ENCODE peak calls at places on chromosome X, in eight cellular contexts. X is tibial nerve, C is A549, T is HepG2, R is K562, D is esophagus muscularis mucosa, L is upper lobe of left lung, H is sigmoid colon. Q is an unnamed sample.

GRCh38 chrX:29627833-29628232 is 587.5 kb upstream of the MAGEB2 start:
- DNase-seq in X (no peak), L (no peak), T (no peak), C (no peak), H (no peak), D (no peak), R (no peak), Q (no peak)

GRCh38 chrX:68732906-68733493 is 85.5 kb downstream of the STARD8 start:
- DNase-seq in X (peak), L (peak), H (peak), D (no peak), T (peak), R (peak), C (peak), Q (peak)

GRCh38 chrX:68571292-68572256 is 72.7 kb downstream of the YIPF6 start:
- DNase-seq in C (peak), H (no peak), X (no peak), T (no peak), D (no peak), L (no peak), R (peak), Q (no peak)

GRCh38 chrX:1464282-1465131 is 11.8 kb upstream of the ASMTL start:
- DNase-seq in C (no peak), H (peak), X (no peak), L (no peak), R (no peak), D (peak), T (no peak), Q (no peak)

GRCh38 chrX:19875051-19875432 is 12.4 kb downstream of the SH3KBP1 start:
- DNase-seq in X (peak), R (no peak), H (no peak), L (no peak), T (no peak), C (no peak), D (no peak), Q (no peak)

GRCh38 chrX:149453030-149453429 is 52.1 kb downstream of the IDS start:
- DNase-seq in T (no peak), H (no peak), D (no peak), L (no peak), R (peak), C (peak), X (no peak), Q (no peak)

GRCh38 chrX:57902633-57903032 is 7.6 kb downstream of the ZXDA start:
- DNase-seq in D (no peak), C (no peak), X (no peak), T (no peak), L (no peak), R (no peak), H (no peak), Q (no peak)

GRCh38 chrX:1528884-1529203 is 8.1 kb downstream of the P2RY8 start:
- DNase-seq in X (no peak), R (no peak), D (no peak), L (no peak), C (no peak), H (no peak), T (no peak), Q (no peak)

GRCh38 chrX:153970398-153971123 is 1.1 kb downstream of the HCFC1 start:
- DNase-seq in D (no peak), L (peak), C (peak), H (peak), X (peak), R (peak), T (peak), Q (peak)

GRCh38 chrX:47564438-47565085 is 3.6 kb downstream of the ARAF start:
- DNase-seq in L (no peak), D (no peak), X (no peak), C (no peak), H (no peak), T (no peak), R (no peak), Q (no peak)

GRCh38 chrX:149540133-149540620 is 635 bp upstream of the EOLA1 start:
- DNase-seq in H (peak), L (peak), R (peak), X (peak), T (peak), D (peak), C (peak), Q (peak)

GRCh38 chrX:15107367-15107988 is 162.4 kb downstream of the ASB9 start:
- DNase-seq in C (peak), H (no peak), D (no peak), R (no peak), X (no peak), T (no peak), L (no peak), Q (no peak)

GRCh38 chrX:10120828-10121227 is 35.9 kb upstream of the CLCN4 start:
- DNase-seq in H (no peak), C (no peak), X (no peak), R (no peak), T (no peak), L (no peak), D (no peak), Q (no peak)

GRCh38 chrX:32877592-32877991 is 333.8 kb downstream of the DMD start:
- DNase-seq in L (no peak), H (no peak), T (no peak), C (no peak), R (no peak), D (no peak), X (no peak), Q (no peak)

GRCh38 chrX:153667281-153667831 is 6.3 kb downstream of the PNCK start:
- DNase-seq in X (no peak), R (no peak), L (no peak), T (no peak), C (no peak), H (peak), D (no peak), Q (no peak)

GRCh38 chrX:109440475-109440874 is 41.4 kb downstream of the GUCY2F start:
- DNase-seq in D (no peak), X (no peak), L (no peak), R (no peak), C (no peak), H (no peak), T (no peak), Q (no peak)

GRCh38 chrX:139881130-139881529 is 51.7 kb downstream of the ATP11C start:
- DNase-seq in X (no peak), T (no peak), C (no peak), L (no peak), H (no peak), D (no peak), R (no peak), Q (no peak)

GRCh38 chrX:134542485-134542884 is 82.5 kb downstream of the HPRT1 start:
- DNase-seq in R (no peak), D (no peak), T (no peak), X (no peak), H (no peak), L (no peak), C (peak), Q (peak)

GRCh38 chrX:139642241-139642927 is 65.6 kb downstream of the MCF2 start:
- DNase-seq in X (no peak), H (no peak), L (no peak), T (no peak), D (no peak), C (no peak), R (no peak), Q (no peak)

GRCh38 chrX:43581167-43581566 is 74.9 kb upstream of the MAOA start:
- DNase-seq in D (no peak), C (no peak), L (no peak), R (no peak), H (no peak), T (no peak), X (no peak), Q (no peak)

GRCh38 chrX:3550160-3550765 is 163.2 kb downstream of the PRKX start:
- DNase-seq in X (no peak), D (no peak), R (peak), T (no peak), L (no peak), H (no peak), C (peak), Q (no peak)

DNA sequence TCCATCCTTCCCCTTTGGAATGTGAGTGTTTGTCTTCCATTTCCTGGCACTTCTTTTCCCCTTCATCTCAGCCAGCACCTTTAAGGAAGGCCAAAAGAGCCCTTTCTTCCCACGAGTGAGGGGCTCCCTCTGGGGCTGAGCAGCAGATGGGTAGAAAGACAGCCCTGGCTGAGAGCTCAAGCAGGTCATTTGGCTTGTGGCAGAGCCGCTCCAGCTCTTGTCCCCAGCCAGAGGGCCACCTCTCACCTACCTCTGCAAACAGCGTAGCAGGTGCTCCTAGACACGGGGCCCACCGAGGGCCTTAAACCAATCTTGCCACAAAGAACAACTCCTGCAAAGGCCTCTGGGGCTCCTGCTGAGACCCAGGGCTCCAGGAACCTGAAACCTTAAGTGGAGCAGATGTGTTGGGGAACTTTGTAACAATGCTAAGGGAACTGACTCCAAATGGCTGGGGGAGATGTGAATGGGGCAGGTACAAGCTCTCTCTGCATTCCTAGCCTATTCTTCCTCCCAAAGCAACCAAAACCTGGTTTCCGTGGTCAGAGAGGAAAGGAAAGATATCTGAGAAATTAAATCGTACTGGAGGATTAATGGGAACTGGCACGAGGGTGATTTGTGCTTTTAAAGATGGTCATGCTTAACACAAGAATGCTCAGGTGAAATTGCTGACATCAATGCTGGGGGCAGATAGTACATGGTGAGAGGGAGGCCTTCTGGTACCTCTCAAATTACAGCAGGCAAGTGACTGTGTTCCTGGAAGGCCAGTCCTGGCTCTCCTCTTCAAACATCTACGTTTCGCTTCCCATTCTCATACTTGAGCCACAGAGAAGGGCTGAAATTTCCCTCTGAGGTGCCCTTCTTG is 27.0 kb downstream of the TFDP3 start:
- DNase-seq in X (no peak), D (no peak), H (no peak), T (no peak), L (no peak), R (no peak), C (no peak), Q (no peak)
- TF ChIP-seq EP300 in X (no peak), D (no peak), H (no peak), T (no peak), L (no peak), R (no peak), C (no peak), Q (no peak)

GRCh38 chrX:130173190-130173895 is 1.6 kb downstream of the RAB33A start:
- DNase-seq in X (peak), R (peak), D (no peak), T (no peak), C (no peak), H (peak), L (no peak), Q (no peak)
- TF ChIP-seq EP300 in X (no peak), R (peak), D (no peak), T (no peak), C (no peak), H (no peak), L (no peak), Q (no peak)

DNA sequence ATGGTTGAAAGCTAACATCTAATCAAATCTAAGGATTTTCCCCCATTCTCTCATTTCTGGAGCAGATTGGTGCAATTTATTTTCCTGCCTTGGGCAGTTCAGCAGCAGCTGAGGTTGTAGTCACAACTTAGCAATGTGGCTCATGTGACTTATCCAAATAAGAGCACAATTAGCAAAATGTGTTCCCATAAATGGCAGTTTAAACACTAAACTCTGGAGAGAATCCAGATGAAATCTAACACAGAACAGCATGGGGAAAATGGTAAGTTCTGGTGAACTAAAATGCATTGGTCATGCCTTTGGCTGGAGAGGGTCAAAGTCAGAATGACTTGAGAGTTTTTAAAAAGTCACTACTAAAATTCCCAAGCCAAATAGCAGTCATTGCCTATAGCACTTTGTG is 422.6 kb upstream of the DIPK2B start:
- DNase-seq in D (no peak), H (no peak), X (no peak), C (peak), R (no peak), T (no peak), L (no peak), Q (no peak)
- TF ChIP-seq EP300 in D (no peak), H (no peak), X (peak), C (no peak), R (no peak), T (no peak), L (no peak), Q (no peak)

DNA sequence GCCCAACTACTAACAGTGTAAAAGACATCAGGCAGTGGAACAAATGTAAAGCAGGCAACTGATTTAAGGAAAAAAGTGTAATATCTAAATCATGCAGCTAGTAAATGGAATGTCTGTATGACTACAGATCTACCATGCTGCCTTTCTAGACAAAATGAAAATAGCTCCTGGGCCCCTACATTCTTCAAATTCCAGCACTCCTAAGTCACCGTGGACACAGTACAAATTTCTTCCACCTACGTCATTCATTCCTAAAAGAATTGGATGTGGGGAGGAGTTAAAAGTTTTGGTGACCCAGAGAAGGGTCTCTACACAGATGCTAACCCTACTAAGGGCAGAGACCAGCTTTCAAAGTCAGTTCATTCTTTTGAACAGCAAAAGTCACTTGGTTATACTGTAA is 137.2 kb upstream of the ARHGEF9 start:
- DNase-seq in T (no peak), R (no peak), D (no peak), H (no peak), C (peak), L (no peak), X (no peak), Q (no peak)
- TF ChIP-seq EP300 in T (no peak), R (no peak), D (no peak), H (no peak), C (no peak), L (no peak), X (no peak), Q (no peak)

GRCh38 chrX:112734250-112734649 is 54.5 kb upstream of the LHFPL1 start:
- DNase-seq in L (no peak), C (no peak), X (peak), H (no peak), T (no peak), D (no peak), R (no peak), Q (no peak)
- TF ChIP-seq EP300 in L (no peak), C (no peak), X (no peak), H (no peak), T (no peak), D (no peak), R (no peak), Q (no peak)

GRCh38 chrX:108134724-108135123 is 43.1 kb downstream of the ATG4A start:
- DNase-seq in T (no peak), X (no peak), L (no peak), R (no peak), D (no peak), C (no peak), H (no peak), Q (no peak)
- TF ChIP-seq EP300 in T (no peak), X (no peak), L (no peak), R (no peak), D (no peak), C (no peak), H (no peak), Q (no peak)

GRCh38 chrX:110440016-110440805 is 81.6 kb downstream of the RTL9 start:
- DNase-seq in C (no peak), H (no peak), D (no peak), X (no peak), T (no peak), L (no peak), R (no peak), Q (no peak)

GRCh38 chrX:110448459-110448858 is 89.8 kb downstream of the RTL9 start:
- DNase-seq in R (no peak), T (no peak), C (no peak), X (no peak), H (no peak), L (no peak), D (no peak), Q (no peak)

GRCh38 chrX:110437686-110438085 is 79.0 kb downstream of the RTL9 start:
- DNase-seq in D (no peak), X (no peak), T (no peak), C (no peak), R (no peak), H (no peak), L (no peak), Q (no peak)

GRCh38 chrX:110444996-110445395 is 86.3 kb downstream of the RTL9 start:
- DNase-seq in D (no peak), L (no peak), R (no peak), T (no peak), H (no peak), C (no peak), X (no peak), Q (no peak)

DNA sequence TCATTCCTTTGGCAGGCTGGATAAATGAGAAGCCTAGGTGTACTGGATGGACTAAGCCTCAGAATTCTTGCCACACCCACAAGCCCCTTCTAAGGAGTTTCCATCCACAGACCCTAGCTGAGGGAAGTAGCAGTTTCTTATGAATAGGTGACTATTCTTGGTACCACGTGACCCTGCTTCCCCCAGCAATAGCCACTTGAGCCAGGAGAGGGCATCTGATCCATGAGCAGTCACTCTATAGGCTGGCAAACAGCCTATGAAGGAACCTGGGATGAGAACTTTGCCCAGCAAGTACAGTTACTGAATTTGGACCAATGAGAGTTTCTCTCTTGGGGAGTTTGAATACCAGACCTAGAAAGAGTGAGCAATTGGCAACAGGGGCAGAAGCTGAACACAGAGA is 84.0 kb downstream of the RTL9 start:
- DNase-seq in C (peak), R (peak), D (no peak), H (no peak), T (peak), L (no peak), X (no peak), Q (no peak)
- TF ChIP-seq EP300 in C (no peak), R (no peak), D (no peak), H (no peak), T (no peak), L (no peak), X (no peak), Q (no peak)

GRCh38 chrX:85051627-85052026 is 48.0 kb downstream of the APOOL start:
- DNase-seq in X (no peak), T (no peak), D (no peak), R (no peak), H (no peak), L (no peak), C (no peak), Q (no peak)

GRCh38 chrX:85052207-85052606 is 48.5 kb downstream of the APOOL start:
- DNase-seq in L (no peak), D (no peak), H (no peak), R (no peak), X (no peak), T (no peak), C (no peak), Q (no peak)

GRCh38 chrX:85052636-85053343 is 49.1 kb downstream of the APOOL start:
- DNase-seq in R (no peak), X (no peak), C (peak), L (no peak), T (no peak), D (no peak), H (no peak), Q (no peak)
- TF ChIP-seq EP300 in R (no peak), X (no peak), C (no peak), L (no peak), T (no peak), D (no peak), H (no peak), Q (no peak)

GRCh38 chrX:40573763-40574162 is 7.0 kb upstream of the ATP6AP2 start:
- DNase-seq in R (no peak), D (no peak), T (peak), C (peak), X (no peak), L (no peak), H (no peak), Q (no peak)
- TF ChIP-seq EP300 in R (no peak), D (no peak), T (no peak), C (no peak), X (no peak), L (no peak), H (no peak), Q (no peak)

Q was measured in ovary.